ENCODE peak calls at places on chromosomes 7 and 10, in eight cellular contexts. One of them, this sample, is unnamed.

GRCh38 chr10:95841711-95842498 is 65.9 kb upstream of the CC2D2B start:
- DNase-seq in GM23248: peak; percentile 67
- DNase-seq in body of pancreas: peak; percentile 37
- DNase-seq in stomach: peak; percentile 43
- DNase-seq in tibial artery: no peak
- DNase-seq in HCT116: peak; percentile 50
- DNase-seq in testis: peak; percentile 71
- DNase-seq in upper lobe of right lung: no peak
- DNase-seq in this sample: peak; percentile 74

GRCh38 chr7:12713625-12714435 is 26.4 kb downstream of the ARL4A start:
- DNase-seq in GM23248: no peak
- DNase-seq in body of pancreas: no peak
- DNase-seq in stomach: no peak
- DNase-seq in tibial artery: no peak
- DNase-seq in HCT116: no peak
- DNase-seq in testis: no peak
- DNase-seq in upper lobe of right lung: no peak
- DNase-seq in this sample: no peak

GRCh38 chr10:125124114-125124486 is 36.3 kb downstream of the CTBP2 start:
- DNase-seq in GM23248: no peak
- DNase-seq in body of pancreas: no peak
- DNase-seq in stomach: no peak
- DNase-seq in tibial artery: no peak
- DNase-seq in HCT116: no peak
- DNase-seq in testis: no peak
- DNase-seq in upper lobe of right lung: no peak
- DNase-seq in this sample: no peak

GRCh38 chr7:86846494-86847190 is 202.9 kb downstream of the GRM3 start:
- DNase-seq in GM23248: no peak
- DNase-seq in body of pancreas: peak; percentile 74
- DNase-seq in stomach: peak; percentile 28
- DNase-seq in tibial artery: no peak
- DNase-seq in HCT116: no peak
- DNase-seq in testis: no peak
- DNase-seq in upper lobe of right lung: no peak
- DNase-seq in this sample: no peak

GRCh38 chr7:76357379-76358052 is 1.3 kb downstream of the YWHAG start:
- DNase-seq in GM23248: peak; percentile 50
- DNase-seq in body of pancreas: no peak
- DNase-seq in stomach: no peak
- DNase-seq in tibial artery: no peak
- DNase-seq in HCT116: no peak
- DNase-seq in testis: no peak
- DNase-seq in upper lobe of right lung: no peak
- DNase-seq in this sample: no peak

GRCh38 chr10:116254422-116255152 is 18.4 kb downstream of the GFRA1 start:
- DNase-seq in GM23248: no peak
- DNase-seq in body of pancreas: no peak
- DNase-seq in stomach: no peak
- DNase-seq in tibial artery: no peak
- DNase-seq in HCT116: no peak
- DNase-seq in testis: no peak
- DNase-seq in upper lobe of right lung: no peak
- DNase-seq in this sample: peak; percentile 96

GRCh38 chr7:42768037-42768436 is 143.8 kb downstream of the C7orf25 start:
- DNase-seq in GM23248: no peak
- DNase-seq in body of pancreas: no peak
- DNase-seq in stomach: no peak
- DNase-seq in tibial artery: no peak
- DNase-seq in HCT116: no peak
- DNase-seq in testis: no peak
- DNase-seq in upper lobe of right lung: no peak
- DNase-seq in this sample: no peak

GRCh38 chr10:97571622-97572021 is 957 bp upstream of the ANKRD2 start:
- DNase-seq in GM23248: no peak
- DNase-seq in body of pancreas: no peak
- DNase-seq in stomach: peak; percentile 53
- DNase-seq in tibial artery: no peak
- DNase-seq in HCT116: no peak
- DNase-seq in testis: no peak
- DNase-seq in upper lobe of right lung: no peak
- DNase-seq in this sample: no peak

GRCh38 chr7:138030679-138031351 is 28.9 kb upstream of the CREB3L2 start:
- DNase-seq in GM23248: peak; percentile 16
- DNase-seq in body of pancreas: no peak
- DNase-seq in stomach: no peak
- DNase-seq in tibial artery: no peak
- DNase-seq in HCT116: no peak
- DNase-seq in testis: no peak
- DNase-seq in upper lobe of right lung: no peak
- DNase-seq in this sample: no peak

GRCh38 chr7:47496064-47496665 is 85.7 kb downstream of the TNS3 start:
- DNase-seq in GM23248: no peak
- DNase-seq in body of pancreas: no peak
- DNase-seq in stomach: no peak
- DNase-seq in tibial artery: no peak
- DNase-seq in HCT116: no peak
- DNase-seq in testis: no peak
- DNase-seq in upper lobe of right lung: no peak
- DNase-seq in this sample: no peak

GRCh38 chr7:37916673-37917660 is at the start of gene SFRP4:
- DNase-seq in GM23248: peak; percentile 62
- DNase-seq in body of pancreas: peak; percentile 80
- DNase-seq in stomach: no peak
- DNase-seq in tibial artery: peak; percentile 84
- DNase-seq in HCT116: peak; percentile 34
- DNase-seq in testis: peak; percentile 65
- DNase-seq in upper lobe of right lung: peak; percentile 82
- DNase-seq in this sample: peak; percentile 86

GRCh38 chr10:46541735-46542566 is 14.5 kb downstream of the GPRIN2 start:
- DNase-seq in GM23248: no peak
- DNase-seq in body of pancreas: no peak
- DNase-seq in stomach: peak; percentile 25
- DNase-seq in tibial artery: no peak
- DNase-seq in HCT116: no peak
- DNase-seq in testis: no peak
- DNase-seq in upper lobe of right lung: peak; percentile 63
- DNase-seq in this sample: no peak

GRCh38 chr7:128923411-128923800 is 12.9 kb upstream of the KCP start:
- DNase-seq in GM23248: no peak
- DNase-seq in body of pancreas: no peak
- DNase-seq in stomach: no peak
- DNase-seq in tibial artery: peak; percentile 45
- DNase-seq in HCT116: no peak
- DNase-seq in testis: no peak
- DNase-seq in upper lobe of right lung: peak; percentile 12
- DNase-seq in this sample: peak; percentile 43

GRCh38 chr7:4700577-4701235 is 18.6 kb downstream of the FOXK1 start:
- DNase-seq in GM23248: peak; percentile 96
- DNase-seq in body of pancreas: no peak
- DNase-seq in stomach: no peak
- DNase-seq in tibial artery: no peak
- DNase-seq in HCT116: no peak
- DNase-seq in testis: peak; percentile 70
- DNase-seq in upper lobe of right lung: no peak
- DNase-seq in this sample: no peak

GRCh38 chr10:114395361-114396022 is 8.8 kb downstream of the AFAP1L2 start:
- DNase-seq in GM23248: no peak
- DNase-seq in body of pancreas: no peak
- DNase-seq in stomach: no peak
- DNase-seq in tibial artery: no peak
- DNase-seq in HCT116: no peak
- DNase-seq in testis: no peak
- DNase-seq in upper lobe of right lung: no peak
- DNase-seq in this sample: no peak

GRCh38 chr10:68086910-68087309 is 11.8 kb upstream of the HERC4 start:
- DNase-seq in GM23248: no peak
- DNase-seq in body of pancreas: no peak
- DNase-seq in stomach: no peak
- DNase-seq in tibial artery: no peak
- DNase-seq in HCT116: no peak
- DNase-seq in testis: no peak
- DNase-seq in upper lobe of right lung: no peak
- DNase-seq in this sample: no peak

GRCh38 chr10:68088030-68088396 is 12.9 kb upstream of the HERC4 start:
- DNase-seq in GM23248: no peak
- DNase-seq in body of pancreas: no peak
- DNase-seq in stomach: no peak
- DNase-seq in tibial artery: no peak
- DNase-seq in HCT116: no peak
- DNase-seq in testis: no peak
- DNase-seq in upper lobe of right lung: no peak
- DNase-seq in this sample: no peak

GRCh38 chr10:68087338-68088029 is 12.4 kb upstream of the HERC4 start:
- DNase-seq in GM23248: no peak
- DNase-seq in body of pancreas: no peak
- DNase-seq in stomach: no peak
- DNase-seq in tibial artery: no peak
- DNase-seq in HCT116: no peak
- DNase-seq in testis: no peak
- DNase-seq in upper lobe of right lung: no peak
- DNase-seq in this sample: no peak

GRCh38 chr10:68088744-68089143 is 13.7 kb upstream of the HERC4 start:
- DNase-seq in GM23248: no peak
- DNase-seq in body of pancreas: no peak
- DNase-seq in stomach: no peak
- DNase-seq in tibial artery: no peak
- DNase-seq in HCT116: no peak
- DNase-seq in testis: no peak
- DNase-seq in upper lobe of right lung: no peak
- DNase-seq in this sample: no peak

GRCh38 chr10:68090586-68090985 is 15.5 kb upstream of the HERC4 start:
- DNase-seq in GM23248: no peak
- DNase-seq in body of pancreas: no peak
- DNase-seq in stomach: no peak
- DNase-seq in tibial artery: no peak
- DNase-seq in HCT116: no peak
- DNase-seq in testis: no peak
- DNase-seq in upper lobe of right lung: no peak
- DNase-seq in this sample: no peak
- H3K4me1 ChIP-seq in GM23248: peaks cover 72% of the 10 kb centered on the region
- H3K4me1 ChIP-seq in body of pancreas: no peaks in the 10 kb centered on the region
- H3K4me1 ChIP-seq in stomach: peaks cover 2% of the 10 kb centered on the region
- H3K4me1 ChIP-seq in tibial artery: no peaks in the 10 kb centered on the region
- H3K4me1 ChIP-seq in HCT116: peaks cover 31% of the 10 kb centered on the region
- H3K4me1 ChIP-seq in testis: no peaks in the 10 kb centered on the region
- H3K4me1 ChIP-seq in upper lobe of right lung: no peaks in the 10 kb centered on the region
- H3K4me1 ChIP-seq in this sample: peaks cover 10% of the 10 kb centered on the region

DNA sequence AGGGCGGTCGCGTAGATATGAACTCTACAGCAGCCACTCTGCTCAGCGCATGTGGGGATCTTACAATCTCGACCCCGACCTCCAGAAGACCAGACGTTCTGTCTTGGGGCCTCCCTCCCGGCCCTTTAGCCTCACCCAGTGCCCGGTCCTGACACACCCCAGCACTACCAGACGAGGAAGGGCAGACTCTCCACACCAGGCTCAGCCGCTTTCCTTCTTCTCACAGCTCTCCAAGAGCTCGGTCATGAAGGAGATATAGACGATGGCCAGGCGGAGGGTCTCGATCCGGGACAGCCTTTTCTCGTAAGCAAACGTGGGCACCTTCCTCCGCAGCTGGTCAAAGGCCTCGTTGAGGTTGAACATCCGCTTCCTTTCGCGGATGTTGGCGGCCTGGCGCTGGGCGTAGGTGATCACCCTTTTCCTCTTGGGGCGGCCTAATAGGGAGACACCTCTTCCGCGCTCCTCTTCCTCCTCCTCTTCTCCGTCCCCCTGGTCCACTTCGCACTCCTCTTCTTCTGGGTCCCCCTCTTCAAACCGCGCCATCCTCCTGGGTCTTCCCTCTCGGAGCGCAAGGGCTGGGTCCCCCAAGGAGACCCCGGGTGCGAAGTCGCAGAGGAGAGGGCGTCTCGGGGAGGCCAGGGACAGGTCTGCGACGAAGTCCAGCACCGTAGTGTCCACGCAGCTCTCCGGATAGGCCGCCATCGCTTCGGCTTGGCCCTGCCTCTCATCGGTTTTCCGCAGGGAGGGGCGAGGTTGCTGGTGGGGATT is at the start of gene FERD3L:
- DNase-seq in GM23248: peak; percentile 12
- DNase-seq in body of pancreas: no peak
- DNase-seq in stomach: no peak
- DNase-seq in tibial artery: no peak
- DNase-seq in HCT116: no peak
- DNase-seq in testis: no peak
- DNase-seq in upper lobe of right lung: no peak
- DNase-seq in this sample: no peak
- H3K4me3 ChIP-seq in GM23248: peak within 1 kb of the TSS; percentile 62
- H3K4me3 ChIP-seq in body of pancreas: no peak within 1 kb of the TSS
- H3K4me3 ChIP-seq in stomach: no peak within 1 kb of the TSS
- H3K4me3 ChIP-seq in tibial artery: peak within 1 kb of the TSS; percentile 1
- H3K4me3 ChIP-seq in HCT116: no peak within 1 kb of the TSS
- H3K4me3 ChIP-seq in testis: peak within 1 kb of the TSS; percentile 19
- H3K4me3 ChIP-seq in upper lobe of right lung: no peak within 1 kb of the TSS
- H3K4me3 ChIP-seq in this sample: no peak within 1 kb of the TSS

DNA sequence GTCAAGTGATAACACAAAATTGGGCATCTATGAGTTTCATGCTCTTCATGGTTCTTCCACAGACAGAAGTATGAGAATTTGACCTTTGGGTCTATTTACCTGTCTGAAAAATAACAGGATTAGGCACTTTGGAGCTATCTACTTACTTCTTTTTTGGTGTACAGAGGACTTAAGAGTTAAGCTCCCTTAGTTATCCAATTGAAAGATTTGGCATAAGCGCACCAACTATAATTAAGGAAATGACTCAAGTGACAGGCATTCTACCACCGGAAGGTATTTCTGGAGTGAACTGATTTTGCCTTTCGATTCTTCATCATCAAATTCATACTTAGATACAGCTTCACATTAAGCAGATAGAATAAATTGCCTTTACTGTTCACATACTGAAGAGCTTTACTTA is 43.9 kb downstream of the IFIT5 start:
- DNase-seq in GM23248: peak; percentile 63
- DNase-seq in body of pancreas: no peak
- DNase-seq in stomach: no peak
- DNase-seq in tibial artery: no peak
- DNase-seq in HCT116: no peak
- DNase-seq in testis: no peak
- DNase-seq in upper lobe of right lung: no peak
- DNase-seq in this sample: no peak
- H3K4me1 ChIP-seq in GM23248: peaks cover 21% of the 10 kb centered on the region
- H3K4me1 ChIP-seq in body of pancreas: no peaks in the 10 kb centered on the region
- H3K4me1 ChIP-seq in stomach: peaks cover 3% of the 10 kb centered on the region
- H3K4me1 ChIP-seq in tibial artery: peaks cover 3% of the 10 kb centered on the region
- H3K4me1 ChIP-seq in HCT116: peaks cover 11% of the 10 kb centered on the region
- H3K4me1 ChIP-seq in testis: no peaks in the 10 kb centered on the region
- H3K4me1 ChIP-seq in upper lobe of right lung: peaks cover 23% of the 10 kb centered on the region
- H3K4me1 ChIP-seq in this sample: no peaks in the 10 kb centered on the region

DNA sequence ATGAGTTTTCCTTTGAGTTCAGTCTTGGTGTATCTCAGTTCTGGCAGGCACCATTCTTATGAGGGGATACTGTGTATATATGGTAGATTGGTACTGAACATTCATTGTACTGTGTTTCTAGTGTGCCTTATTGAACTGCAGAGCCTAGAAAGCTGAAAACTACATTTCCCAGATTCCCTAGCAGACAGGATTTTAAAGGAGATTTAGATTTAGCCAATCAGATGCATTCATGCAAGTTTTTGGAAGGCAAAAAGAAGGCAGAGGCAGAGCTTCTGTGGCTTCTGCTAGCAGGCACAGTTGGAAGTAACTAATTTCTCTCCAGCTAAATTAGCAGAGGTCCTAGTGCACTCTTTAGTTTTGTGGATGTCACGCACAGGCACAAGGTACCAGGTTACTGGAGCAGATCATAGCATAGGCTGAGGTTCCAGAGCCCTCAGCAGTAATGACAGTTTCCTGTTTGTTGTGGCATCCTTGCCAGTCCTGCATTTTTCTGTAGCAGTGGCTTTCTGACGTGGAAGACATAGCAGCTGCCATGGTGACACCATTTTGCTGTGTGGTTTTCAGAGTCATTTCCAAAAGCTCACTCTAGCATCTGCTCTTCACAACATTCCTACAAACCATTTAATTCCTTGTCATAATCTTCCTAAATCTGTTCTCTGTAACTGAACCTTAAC is 83.7 kb upstream of the CCDC71L start:
- DNase-seq in GM23248: no peak
- DNase-seq in body of pancreas: no peak
- DNase-seq in stomach: no peak
- DNase-seq in tibial artery: no peak
- DNase-seq in HCT116: no peak
- DNase-seq in testis: no peak
- DNase-seq in upper lobe of right lung: no peak
- DNase-seq in this sample: peak; percentile 44
- H3K4me3 ChIP-seq in GM23248: no peak overlapping the region
- H3K4me3 ChIP-seq in body of pancreas: no peak overlapping the region
- H3K4me3 ChIP-seq in stomach: no peak overlapping the region
- H3K4me3 ChIP-seq in tibial artery: no peak overlapping the region
- H3K4me3 ChIP-seq in HCT116: no peak overlapping the region
- H3K4me3 ChIP-seq in testis: no peak overlapping the region
- H3K4me3 ChIP-seq in upper lobe of right lung: no peak overlapping the region
- H3K4me3 ChIP-seq in this sample: no peak overlapping the region

This sample was measured in SJCRH30.